ENCODE peak calls at places on chromosome 1, in five cellular contexts. J, Z, K, G and Q are unnamed samples.

GRCh38 chr1:199687321-199687720 is 340.2 kb upstream of the NR5A2 start:
- DNase-seq in G (no peak), Z (no peak), K (no peak), J (no peak), Q (peak)

GRCh38 chr1:81800741-81801031 is at the start of gene ADGRL2:
- DNase-seq in G (no peak), K (no peak), J (no peak), Z (no peak), Q (no peak)

GRCh38 chr1:177687544-177687943 is 282.3 kb downstream of the SEC16B start:
- DNase-seq in Z (no peak), K (no peak), J (no peak), G (no peak), Q (no peak)

GRCh38 chr1:116724765-116725375 is 29.4 kb upstream of the CD2 start:
- DNase-seq in G (peak), Z (peak), K (no peak), J (peak), Q (peak)

GRCh38 chr1:33140153-33141149 is 41.4 kb downstream of the TRIM62 start:
- DNase-seq in Z (no peak), K (no peak), J (no peak), G (peak), Q (peak)

GRCh38 chr1:245693941-245694340 is 539.2 kb downstream of the KIF26B start:
- DNase-seq in G (no peak), Z (no peak), J (no peak), K (no peak), Q (no peak)

GRCh38 chr1:153962088-153963029 is 978 bp downstream of the SLC39A1 start:
- DNase-seq in G (peak), Z (no peak), J (peak), K (no peak), Q (peak)

GRCh38 chr1:81032973-81033425 is 767.7 kb upstream of the ADGRL2 start:
- DNase-seq in G (no peak), J (no peak), K (no peak), Z (no peak), Q (no peak)

GRCh38 chr1:194289569-194290266 is 1103.3 kb upstream of the B3GALT2 start:
- DNase-seq in J (no peak), K (no peak), Z (no peak), G (no peak), Q (no peak)
- TF ChIP-seq MAFK in J (no peak), K (no peak), Z (no peak), G (no peak), Q (no peak)

GRCh38 chr1:2228684-2229031 is 539 bp downstream of the SKI start:
- DNase-seq in G (no peak), J (peak), K (no peak), Z (peak), Q (no peak)
- TF ChIP-seq MAFK in G (no peak), J (no peak), K (no peak), Z (no peak), Q (no peak)

GRCh38 chr1:150999051-150999674 is 7.5 kb downstream of the MINDY1 start:
- DNase-seq in J (no peak), Z (peak), K (no peak), G (no peak), Q (peak)
- TF ChIP-seq MAFK in J (no peak), Z (peak), K (no peak), G (no peak), Q (peak)

DNA sequence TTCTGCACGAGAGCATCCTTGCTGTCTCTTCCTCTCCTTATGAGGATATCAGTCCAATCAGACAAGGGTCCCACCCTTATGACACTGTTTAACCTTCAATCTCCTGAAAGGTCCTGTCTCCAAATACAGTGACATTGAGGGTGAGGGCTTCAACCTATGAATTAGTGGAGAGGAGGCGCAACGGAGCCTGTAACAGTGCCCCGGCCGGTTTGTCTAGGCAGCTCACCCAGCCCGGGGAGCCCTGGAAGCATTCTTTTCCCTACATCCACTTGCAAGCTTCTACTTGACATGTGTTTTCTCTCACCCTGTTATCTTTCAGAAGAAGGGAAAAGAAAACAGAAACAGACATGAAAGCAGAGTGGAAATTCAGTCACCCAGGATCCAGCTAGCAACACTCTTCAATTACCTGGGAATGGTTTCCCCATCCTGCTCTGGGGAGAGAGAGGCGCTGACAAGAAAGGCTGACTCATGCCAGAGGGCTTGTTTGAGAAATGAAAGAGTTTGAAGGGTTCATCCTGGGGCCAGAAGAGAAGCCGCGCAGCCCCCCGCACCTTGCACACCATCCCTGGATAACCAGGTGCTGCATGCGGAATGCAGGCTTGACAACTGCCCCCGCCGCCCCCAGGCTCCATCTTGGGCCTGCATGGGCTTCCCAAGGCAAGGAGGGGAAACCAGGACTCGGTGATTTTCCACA is 394.9 kb downstream of the NPHP4 start:
- DNase-seq in Z (no peak), J (no peak), G (peak), K (no peak), Q (no peak)
- TF ChIP-seq MAFK in Z (no peak), J (no peak), G (no peak), K (no peak), Q (no peak)

DNA sequence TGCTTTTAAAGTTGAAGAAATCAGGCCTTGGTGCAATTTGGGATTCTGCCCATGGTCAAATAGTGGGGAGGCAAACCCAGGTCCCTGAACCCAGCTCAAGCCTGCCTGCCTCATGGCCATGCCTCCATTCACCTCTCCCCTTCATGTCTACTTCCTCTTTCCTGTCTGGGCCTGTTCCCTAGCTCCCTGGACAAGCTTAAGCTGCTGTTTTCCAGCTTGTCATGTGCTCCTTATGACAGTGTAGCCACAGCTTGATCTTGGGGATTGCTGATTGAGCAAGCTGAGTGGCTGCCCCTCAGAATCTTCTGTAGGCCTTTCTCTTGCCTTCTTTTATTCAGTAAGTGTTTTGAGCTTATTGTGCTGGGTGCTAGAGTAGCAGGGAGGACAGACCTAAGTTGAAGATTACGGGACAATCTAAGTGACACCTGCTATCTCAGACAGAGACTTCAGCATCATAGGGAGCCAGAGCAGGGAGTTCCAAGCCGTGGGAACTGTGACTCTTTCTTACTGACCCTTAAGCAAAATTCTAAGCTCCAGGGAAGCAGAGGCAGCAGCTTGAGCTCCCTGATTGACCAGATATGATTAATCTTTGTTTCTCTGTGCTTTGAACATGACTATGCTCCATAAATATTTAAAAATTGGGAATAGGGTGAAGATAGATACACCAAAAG is 520 bp upstream of the MR1 start:
- DNase-seq in K (no peak), Z (peak), G (no peak), J (peak), Q (peak)
- TF ChIP-seq MAFK in K (no peak), Z (peak), G (no peak), J (no peak), Q (no peak)

GRCh38 chr1:84669831-84670230 is 20.4 kb downstream of the SSX2IP start:
- DNase-seq in G (no peak), K (no peak), Z (no peak), J (no peak), Q (no peak)
- TF ChIP-seq MAFK in G (peak), K (no peak), Z (peak), J (peak), Q (peak)

DNA sequence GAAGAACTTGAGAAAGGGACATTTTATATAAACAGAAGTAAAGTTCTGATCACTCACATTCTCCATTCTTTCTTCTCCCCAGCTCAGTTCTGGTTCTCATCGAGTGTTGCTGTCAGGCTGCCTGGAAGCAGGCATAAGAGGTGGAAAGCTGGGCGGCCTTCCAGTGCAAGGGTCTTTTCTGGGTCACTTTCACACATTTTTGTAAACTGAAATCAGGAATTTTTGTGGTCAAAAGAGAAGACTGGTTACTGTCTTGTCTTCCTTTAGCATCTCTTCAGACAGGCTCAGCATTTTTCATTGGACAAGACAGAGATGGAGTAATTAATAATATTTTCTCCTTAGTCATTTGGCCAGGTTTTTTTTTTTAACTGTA is 93.7 kb downstream of the CTH start:
- DNase-seq in J (no peak), K (no peak), Z (no peak), G (no peak), Q (peak)
- TF ChIP-seq MAFK in J (no peak), K (no peak), Z (no peak), G (no peak), Q (no peak)

GRCh38 chr1:171173069-171173468 is 12.0 kb upstream of the FMO2 start:
- DNase-seq in Z (no peak), K (no peak), J (no peak), G (no peak), Q (no peak)
- TF ChIP-seq MAFK in Z (no peak), K (no peak), J (no peak), G (no peak), Q (no peak)